ENCODE peak calls at places on chromosomes 3 and 15, in five cellular contexts. Y, Q, X, R and D are unnamed samples.

GRCh38 chr3:194690501-194691372 is 5.1 kb downstream of the FAM43A start:
- DNase-seq in Y (peak; percentile 59), Q (no peak), X (no peak), R (no peak), D (peak; percentile 42)

GRCh38 chr3:71183544-71183943 is 400.0 kb downstream of the FOXP1 start:
- DNase-seq in Y (no peak), Q (no peak), X (no peak), R (no peak), D (no peak)

GRCh38 chr3:17552351-17552750 is 190.1 kb downstream of the TBC1D5 start:
- DNase-seq in Y (no peak), Q (no peak), X (no peak), R (no peak), D (no peak)

GRCh38 chr15:60184579-60184978 is 180.5 kb downstream of the FOXB1 start:
- DNase-seq in Y (peak; percentile 1), Q (no peak), X (no peak), R (no peak), D (no peak)

GRCh38 chr3:158918008-158918407 is 116.2 kb downstream of the MFSD1 start:
- DNase-seq in Y (peak; percentile 29), Q (peak; percentile 48), X (peak; percentile 24), R (no peak), D (peak; percentile 43)

GRCh38 chr3:184685646-184686045 is 26.2 kb downstream of the MAGEF1 start:
- DNase-seq in Y (no peak), Q (no peak), X (no peak), R (no peak), D (no peak)

GRCh38 chr3:96960661-96961330 is 146.4 kb downstream of the EPHA6 start:
- DNase-seq in Y (no peak), Q (no peak), X (no peak), R (no peak), D (no peak)

GRCh38 chr3:42355612-42356011 is 54.8 kb downstream of the LYZL4 start:
- DNase-seq in Y (no peak), Q (no peak), X (no peak), R (no peak), D (no peak)

GRCh38 chr3:139994891-139995290 is 59.9 kb downstream of the CLSTN2 start:
- DNase-seq in Y (no peak), Q (no peak), X (no peak), R (no peak), D (peak; percentile 87)

GRCh38 chr15:29670266-29670665 is 152.0 kb downstream of the TJP1 start:
- DNase-seq in Y (no peak), Q (no peak), X (no peak), R (no peak), D (no peak)

GRCh38 chr15:63901912-63902670 is 68.3 kb upstream of the HERC1 start:
- DNase-seq in Y (no peak), Q (no peak), X (no peak), R (no peak), D (no peak)
- H3K4me1 ChIP-seq in Y (peaks cover 3% of the 10 kb centered on the region), Q (peaks cover 5% of the 10 kb centered on the region), X (no peaks in the 10 kb centered on the region), R (no peaks in the 10 kb centered on the region), D (no peaks in the 10 kb centered on the region)

DNA sequence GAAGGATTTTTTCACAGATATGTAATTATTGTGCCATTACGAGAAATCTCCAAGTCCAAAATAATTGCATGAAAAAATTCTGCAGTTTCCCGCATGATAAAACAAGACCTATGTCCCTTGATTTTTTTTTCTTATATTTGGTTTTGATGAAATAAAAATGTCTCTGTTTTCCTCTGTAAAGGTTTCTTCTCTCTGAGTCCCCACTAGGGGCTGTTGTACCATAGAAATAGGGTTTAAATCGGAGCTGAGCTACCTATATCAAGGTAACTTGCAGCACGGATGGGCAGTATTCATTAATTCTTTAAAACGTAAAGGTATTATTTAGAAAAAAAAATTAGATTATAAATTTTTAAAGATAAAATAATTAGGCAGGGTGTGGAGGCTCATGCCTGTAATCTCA is 66.6 kb upstream of the IGF1R start:
- DNase-seq in Y (no peak), Q (no peak), X (no peak), R (no peak), D (no peak)
- TF ChIP-seq CTCF in Y (no peak), Q (no peak), X (no peak), R (no peak), D (peak; percentile 44)

GRCh38 chr15:41512078-41512394 is 1.6 kb downstream of the LTK start:
- DNase-seq in Y (no peak), Q (no peak), X (peak; percentile 30), R (no peak), D (no peak)
- H3K4me3 ChIP-seq in Y (no peak overlapping the region), Q (peak overlapping the region; percentile 16), X (peak overlapping the region; percentile 33), R (no peak overlapping the region), D (no peak overlapping the region)

GRCh38 chr3:59886790-59887189 is 837.0 kb upstream of the CFAP20DC start:
- DNase-seq in Y (no peak), Q (no peak), X (no peak), R (no peak), D (no peak)
- H3K4me1 ChIP-seq in Y (no peaks in the 10 kb centered on the region), Q (no peaks in the 10 kb centered on the region), X (no peaks in the 10 kb centered on the region), R (no peaks in the 10 kb centered on the region), D (no peaks in the 10 kb centered on the region)

GRCh38 chr3:117127147-117127546 is 417.6 kb downstream of the TUSC7 start:
- DNase-seq in Y (no peak), Q (no peak), X (no peak), R (no peak), D (no peak)
- TF ChIP-seq CTCF in Y (no peak), Q (no peak), X (no peak), R (no peak), D (peak; percentile 31)